ENCODE peak calls at places on chromosome 1, in four cellular contexts. O, K, A and N are unnamed samples.
A peak's percentile ranks its signal among the peaks of the same experiment; 100 is the strongest.

GRCh38 chr1:77511440-77511840 is 171.0 kb downstream of the ZZZ3 start:
- DNase-seq in O (no peak), A (peak; percentile 97), K (no peak), N (no peak)

GRCh38 chr1:115764541-115764940 is 4.0 kb downstream of the CASQ2 start:
- DNase-seq in A (no peak), O (no peak), K (no peak), N (no peak)

GRCh38 chr1:42206164-42206563 is 41.6 kb upstream of the GUCA2A start:
- DNase-seq in A (no peak), O (no peak), K (no peak), N (no peak)

GRCh38 chr1:212301570-212301969 is 16.4 kb downstream of the PPP2R5A start:
- DNase-seq in K (no peak), O (no peak), A (peak; percentile 36), N (no peak)

GRCh38 chr1:100700586-100700985 is 19.0 kb upstream of the VCAM1 start:
- DNase-seq in K (no peak), O (no peak), A (no peak), N (no peak)

GRCh38 chr1:226125831-226126230 is 60.7 kb downstream of the ACBD3 start:
- DNase-seq in O (no peak), K (no peak), A (no peak), N (no peak)

GRCh38 chr1:55584521-55585401 is 369.6 kb upstream of the USP24 start:
- DNase-seq in K (no peak), A (peak; percentile 57), O (no peak), N (no peak)

GRCh38 chr1:210416049-210416448 is 87.3 kb downstream of the HHAT start:
- DNase-seq in O (no peak), K (no peak), A (no peak), N (peak; percentile 45)

GRCh38 chr1:22739648-22740385 is 29.2 kb downstream of the EPHB2 start:
- DNase-seq in A (peak; percentile 93), K (no peak), O (no peak), N (no peak)